ENCODE peak calls at places on chromosome 14, in nine cellular contexts. H is heart right ventricle, Z is BJ, M is GM23338, K is upper lobe of left lung, Y is kidney epithelial cell, V is mesendoderm, E is thoracic aorta, G is cardiac muscle cell. U is an unnamed sample. For H3K36me3, the result is how much of the 10 kb centered on the place peaks cover.

GRCh38 chr14:43754838-43755237 is 752.2 kb downstream of the FSCB start:
- DNase-seq in Z (no peak), K (no peak), E (no peak), V (peak), M (peak), G (no peak), Y (no peak), H (no peak), U (no peak)

GRCh38 chr14:63705561-63706070 is 22.2 kb downstream of the SGPP1 start:
- DNase-seq in E (no peak), K (no peak), V (no peak), G (no peak), H (no peak), Y (no peak), Z (no peak), M (no peak), U (no peak)

GRCh38 chr14:91258876-91259275 is 14.4 kb upstream of the GPR68 start:
- DNase-seq in H (no peak), V (no peak), K (no peak), G (no peak), Z (no peak), M (no peak), E (no peak), Y (no peak), U (no peak)

GRCh38 chr14:72217164-72217563 is 284.9 kb downstream of the RGS6 start:
- DNase-seq in V (no peak), K (no peak), H (no peak), M (no peak), E (no peak), Z (no peak), G (no peak), Y (no peak), U (no peak)

GRCh38 chr14:86243158-86243557 is 713.2 kb downstream of the FLRT2 start:
- DNase-seq in G (no peak), K (no peak), M (no peak), H (no peak), Z (no peak), E (no peak), V (no peak), Y (no peak), U (no peak)

GRCh38 chr14:91257328-91258020 is 13.0 kb upstream of the GPR68 start:
- DNase-seq in Z (no peak), V (peak), H (no peak), Y (no peak), E (no peak), M (no peak), K (no peak), G (no peak), U (no peak)

GRCh38 chr14:60561845-60562746 is 53.1 kb downstream of the SIX6 start:
- DNase-seq in K (no peak), M (peak), H (peak), Y (peak), Z (no peak), G (peak), V (peak), E (no peak), U (no peak)

GRCh38 chr14:84403585-84403984 is 1126.4 kb upstream of the FLRT2 start:
- DNase-seq in K (peak), E (no peak), Z (no peak), G (no peak), V (peak), Y (peak), M (peak), H (no peak), U (no peak)

GRCh38 chr14:90828642-90829487 is 12.6 kb upstream of the TTC7B start:
- DNase-seq in Z (no peak), M (no peak), V (no peak), K (no peak), E (no peak), Y (no peak), G (no peak), H (no peak), U (no peak)

GRCh38 chr14:59406454-59407245 is 58.5 kb downstream of the GPR135 start:
- DNase-seq in Y (no peak), K (no peak), V (peak), H (no peak), Z (no peak), M (no peak), G (peak), E (no peak), U (no peak)

GRCh38 chr14:90019824-90020523 is 41.8 kb upstream of the KCNK13 start:
- DNase-seq in E (no peak), V (no peak), K (no peak), H (no peak), M (no peak), Z (no peak), Y (no peak), G (no peak), U (no peak)

GRCh38 chr14:68133856-68134255 is 314.3 kb downstream of the RAD51B start:
- DNase-seq in E (no peak), V (no peak), Y (no peak), K (no peak), M (no peak), Z (no peak), H (no peak), G (no peak), U (no peak)

GRCh38 chr14:29814153-29815057 is 113.2 kb downstream of the PRKD1 start:
- DNase-seq in H (peak), G (peak), V (no peak), E (no peak), M (no peak), Z (no peak), Y (no peak), K (peak), U (no peak)

GRCh38 chr14:71855399-71856036 is 76.7 kb upstream of the RGS6 start:
- DNase-seq in K (peak), Z (peak), Y (peak), E (no peak), H (peak), G (peak), V (peak), M (peak), U (peak)

GRCh38 chr14:27056586-27056985 is 458.8 kb upstream of the NOVA1 start:
- DNase-seq in K (no peak), Y (no peak), G (no peak), V (no peak), E (no peak), M (no peak), H (no peak), Z (no peak), U (no peak)

GRCh38 chr14:39442293-39442692 is 10.1 kb upstream of the FBXO33 start:
- DNase-seq in Z (no peak), K (no peak), E (no peak), M (no peak), V (no peak), G (peak), H (no peak), Y (no peak), U (no peak)

GRCh38 chr14:76967788-76968187 is 60.7 kb downstream of the IRF2BPL start:
- DNase-seq in E (no peak), M (no peak), G (no peak), H (no peak), Y (no peak), K (no peak), V (no peak), Z (no peak), U (no peak)

GRCh38 chr14:93078830-93079229 is 36.9 kb downstream of the ITPK1 start:
- DNase-seq in G (peak), Y (no peak), K (no peak), M (no peak), H (no peak), Z (peak), E (no peak), V (no peak), U (no peak)

GRCh38 chr14:99268776-99269510 is 3.1 kb downstream of the BCL11B start:
- DNase-seq in K (no peak), Z (no peak), G (no peak), E (no peak), V (no peak), M (peak), H (no peak), Y (no peak), U (no peak)

GRCh38 chr14:36519431-36520321 is at the start of gene NKX2-1:
- DNase-seq in V (peak), E (no peak), G (no peak), Y (no peak), H (no peak), K (peak), M (peak), Z (no peak), U (no peak)

GRCh38 chr14:69241577-69241976 is 18.4 kb upstream of the GALNT16 start:
- DNase-seq in K (no peak), M (no peak), V (no peak), Z (no peak), Y (no peak), G (no peak), H (no peak), E (no peak), U (no peak)

GRCh38 chr14:68404652-68405183 is 388.1 kb downstream of the ZFP36L1 start:
- DNase-seq in Y (no peak), G (no peak), K (peak), Z (no peak), H (no peak), E (no peak), V (no peak), M (no peak), U (no peak)

GRCh38 chr14:95265106-95266094 is 54.3 kb downstream of the CLMN start:
- DNase-seq in E (peak), Z (peak), K (peak), Y (peak), V (peak), H (no peak), M (no peak), G (peak), U (no peak)

DNA sequence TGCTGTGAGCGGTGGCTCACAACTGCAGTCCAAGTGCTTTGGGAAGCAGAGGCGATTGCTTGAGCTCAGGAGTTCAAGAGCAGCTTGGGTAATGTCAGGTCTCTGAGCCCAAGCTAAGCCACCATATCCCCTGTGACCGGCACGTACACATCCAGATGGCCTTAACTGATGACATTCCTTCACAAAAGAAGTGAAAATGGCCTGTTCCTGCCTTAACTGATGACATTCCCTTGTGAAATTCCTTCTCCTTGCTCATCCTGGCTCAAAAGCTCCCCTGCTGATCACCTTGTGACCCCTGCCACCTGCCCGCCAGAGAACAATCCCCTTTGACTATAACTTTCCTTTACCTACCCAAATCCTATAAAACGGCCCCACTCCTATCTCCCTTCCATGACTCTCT is 48.6 kb downstream of the SLC25A47 start:
- DNase-seq in M (peak), G (no peak), Z (no peak), H (no peak), Y (no peak), V (peak), K (no peak), E (no peak), U (no peak)
- H3K36me3 ChIP-seq in M (under half), G (under half), Z (under half), H (half or more), Y (under half), V (under half), K (under half), E (under half), U (under half)

DNA sequence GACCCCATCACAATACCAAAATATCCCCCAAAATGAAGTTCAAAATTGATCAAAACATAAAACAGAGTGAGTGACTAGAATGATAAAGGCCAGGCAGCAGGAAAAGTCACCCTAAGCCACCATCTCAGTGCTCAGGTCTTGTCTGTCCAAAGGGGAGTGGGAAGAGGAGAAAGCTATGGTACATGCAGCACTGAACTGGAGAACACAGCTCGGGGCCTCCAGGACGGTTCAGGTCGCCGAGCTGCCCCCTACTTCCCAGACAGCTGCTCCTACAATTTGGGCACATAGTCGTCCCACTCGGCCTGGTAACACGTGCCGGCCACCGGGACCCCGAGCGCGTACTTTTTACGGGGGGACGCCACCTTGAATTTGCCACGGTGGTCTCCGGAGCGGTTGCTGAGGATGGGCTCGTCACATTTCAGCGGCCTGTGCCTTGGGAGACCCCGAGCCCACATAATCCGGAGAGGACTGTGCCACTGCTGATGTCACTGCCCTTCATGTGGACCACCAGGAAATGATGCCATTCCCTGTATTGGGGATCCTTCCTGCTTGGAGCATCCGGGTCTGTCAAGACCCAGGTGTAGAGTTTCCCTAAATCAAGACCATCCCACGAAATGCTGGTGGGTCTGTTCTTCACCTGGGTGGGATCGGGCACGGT is 31.6 kb downstream of the AK7 start:
- DNase-seq in K (no peak), M (no peak), H (no peak), G (no peak), Z (no peak), V (no peak), E (no peak), Y (no peak), U (no peak)
- H3K4me3 ChIP-seq in K (no peak), M (peak), H (peak), G (no peak), Z (peak), V (no peak), E (peak), Y (peak), U (peak)

DNA sequence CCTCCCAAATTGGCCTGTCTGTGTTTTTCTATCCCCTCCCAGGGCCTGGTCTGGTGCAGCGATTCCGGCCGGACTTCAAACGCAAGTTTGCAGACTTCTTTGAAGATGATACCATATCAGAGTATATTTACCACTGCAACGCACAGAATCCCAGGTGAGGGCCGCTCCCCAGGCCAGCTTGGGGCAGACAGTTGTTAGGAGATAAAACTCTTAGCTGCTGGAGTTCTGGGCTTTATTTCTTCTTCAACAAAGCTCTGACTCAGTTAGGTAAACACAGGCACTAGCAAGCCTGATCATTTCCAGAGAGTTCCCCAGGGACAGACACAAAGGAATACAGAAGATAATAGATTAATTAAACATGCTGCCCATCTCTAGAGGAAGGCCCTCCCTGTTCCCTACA is 8.3 kb downstream of the ABHD4 start:
- DNase-seq in M (no peak), Y (no peak), V (no peak), E (no peak), K (no peak), Z (no peak), H (no peak), G (no peak), U (no peak)
- H3K36me3 ChIP-seq in M (half or more), Y (under half), V (under half), E (half or more), K (half or more), Z (half or more), H (half or more), G (half or more), U (half or more)

DNA sequence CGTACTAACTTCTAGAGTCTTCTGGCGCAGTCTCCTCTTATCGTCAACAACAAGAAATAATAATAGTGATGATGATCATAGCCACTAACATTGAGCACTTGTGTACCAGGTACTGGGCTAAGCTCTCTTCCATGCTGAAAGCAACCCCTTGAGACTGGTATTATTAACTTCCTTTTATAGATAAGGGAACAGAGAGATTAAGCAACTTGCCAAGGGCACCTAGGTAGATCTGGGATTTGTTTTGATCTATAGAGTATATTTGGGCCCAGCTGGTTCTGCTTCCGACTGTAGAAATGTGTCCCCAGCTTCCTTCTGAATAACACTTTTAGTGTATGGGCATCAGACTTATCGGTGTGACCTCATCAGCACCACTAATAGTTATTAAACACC is 1.1 kb upstream of the ZNF219 start:
- DNase-seq in Z (no peak), E (no peak), K (no peak), M (no peak), V (no peak), Y (no peak), G (no peak), H (no peak), U (no peak)
- H3K4me3 ChIP-seq in Z (peak), E (peak), K (no peak), M (peak), V (no peak), Y (no peak), G (no peak), H (no peak), U (no peak)

GRCh38 chr14:74799765-74800164 is 36.6 kb downstream of the YLPM1 start:
- DNase-seq in M (no peak), V (no peak), Y (no peak), K (no peak), E (no peak), G (no peak), Z (no peak), H (no peak), U (no peak)

GRCh38 chr14:74800780-74801179 is 37.7 kb downstream of the YLPM1 start:
- DNase-seq in K (no peak), Z (no peak), G (no peak), Y (no peak), M (no peak), E (no peak), H (no peak), V (no peak), U (no peak)

GRCh38 chr14:74801396-74801795 is 38.3 kb downstream of the YLPM1 start:
- DNase-seq in Z (no peak), V (no peak), G (no peak), M (no peak), H (no peak), E (no peak), K (no peak), Y (no peak), U (no peak)

DNA sequence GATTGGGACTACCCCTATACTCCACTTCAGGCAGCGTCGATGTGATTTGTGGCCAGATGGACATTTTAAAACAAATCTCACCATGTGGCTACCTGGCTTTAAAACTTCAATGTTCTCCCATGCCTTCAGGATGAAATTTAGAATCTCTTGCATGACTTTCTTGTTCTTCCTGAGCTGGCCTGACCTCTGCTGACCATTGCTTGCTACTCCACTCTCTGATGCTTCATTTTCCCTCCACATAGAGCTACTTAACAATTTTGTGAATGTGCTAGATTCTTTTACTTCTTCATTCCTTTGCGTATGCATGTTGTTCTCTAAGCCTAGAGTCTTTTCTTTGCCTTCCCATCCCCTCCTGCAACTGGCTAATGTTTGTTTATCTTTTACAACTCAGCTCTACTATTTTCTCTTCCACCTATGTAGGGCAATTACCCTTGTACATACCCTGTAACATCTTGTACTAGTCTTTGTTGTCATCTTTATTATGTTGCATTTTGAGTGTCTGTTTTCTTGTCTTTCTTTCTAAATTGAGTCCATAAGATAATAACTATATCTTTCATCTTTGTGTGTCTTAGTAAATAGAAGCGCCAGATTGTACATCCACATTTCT is 41.2 kb downstream of the YLPM1 start:
- DNase-seq in H (no peak), V (peak), M (peak), Z (peak), G (peak), Y (no peak), K (no peak), E (no peak), U (no peak)
- H3K36me3 ChIP-seq in H (half or more), V (under half), M (under half), Z (under half), G (under half), Y (under half), K (under half), E (under half), U (under half)

GRCh38 chr14:28766505-28767238 is at the start of gene FOXG1:
- DNase-seq in V (peak), K (no peak), M (peak), G (peak), Y (no peak), Z (no peak), E (no peak), H (no peak), U (no peak)
- H3K4me3 ChIP-seq in V (peak), K (peak), M (peak), G (peak), Y (peak), Z (peak), E (peak), H (peak), U (no peak)

GRCh38 chr14:75446447-75446846 is 18.6 kb downstream of the JDP2 start:
- DNase-seq in G (peak), M (no peak), Y (no peak), V (no peak), K (no peak), E (no peak), Z (no peak), H (no peak), U (no peak)
- H3K36me3 ChIP-seq in G (under half), M (under half), Y (under half), V (under half), K (under half), E (under half), Z (under half), H (half or more), U (under half)

DNA sequence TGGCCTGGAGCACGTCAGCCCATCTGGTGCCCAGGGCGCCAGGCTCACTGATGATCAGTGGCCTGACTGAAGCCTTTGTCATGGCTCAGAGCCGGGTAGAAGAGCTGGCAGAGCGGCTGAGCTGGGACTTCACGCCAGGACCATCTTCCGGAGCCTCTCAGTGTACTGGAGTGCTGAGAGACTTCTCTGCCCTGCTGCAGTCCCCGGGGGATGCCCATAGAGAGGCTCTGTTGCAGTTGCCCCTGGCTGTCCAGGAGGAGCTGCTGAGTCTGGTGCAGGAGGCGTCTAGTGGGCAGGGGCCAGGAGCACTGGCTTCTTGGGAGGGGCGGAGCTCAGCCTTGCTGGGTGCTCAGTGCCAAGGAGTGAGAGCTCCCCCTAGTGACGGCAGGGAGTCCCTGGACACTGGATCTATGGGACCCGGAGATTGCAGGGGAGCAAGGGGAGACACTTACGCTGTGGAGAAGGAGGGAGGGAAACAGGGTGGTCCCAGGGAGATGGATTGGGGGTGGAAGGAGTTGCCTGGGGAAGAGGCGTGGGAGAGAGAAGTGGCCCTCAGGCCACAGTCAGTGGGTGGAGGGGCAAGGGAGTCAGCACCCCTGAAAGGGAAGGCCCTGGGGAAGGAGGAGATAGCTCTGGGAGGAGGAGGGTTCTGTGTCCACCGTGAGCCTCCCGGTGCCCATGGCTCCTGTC is 2.0 kb downstream of the KHNYN start:
- DNase-seq in Y (peak), K (peak), V (peak), E (peak), H (peak), G (peak), Z (peak), M (peak), U (peak)
- H3K4me3 ChIP-seq in Y (no peak), K (no peak), V (no peak), E (peak), H (peak), G (no peak), Z (peak), M (peak), U (peak)

GRCh38 chr14:34691173-34691572 is 23.2 kb downstream of the CFL2 start:
- DNase-seq in K (no peak), H (no peak), V (no peak), Z (no peak), Y (no peak), G (no peak), E (no peak), M (no peak), U (no peak)
- H3K36me3 ChIP-seq in K (under half), H (under half), V (under half), Z (under half), Y (under half), G (under half), E (under half), M (under half), U (under half)